ENCODE peak calls at places on chromosomes 1 and 21, in six cellular contexts. K is mesenchymal stem cell, O is Karpas-422, Y is left lung, E is kidney, V is psoas muscle. T is an unnamed sample. For H3K4me1, the result is how much of the 10 kb centered on the place peaks cover.

GRCh38 chr1:93751391-93752250 is 70.0 kb upstream of the BCAR3 start:
- DNase-seq in K (no peak), O (no peak), Y (no peak), E (no peak), V (peak), T (peak)

GRCh38 chr1:61082336-61083013 is at the start of gene NFIA:
- DNase-seq in K (peak), O (peak), Y (peak), E (peak), V (peak), T (peak)

GRCh38 chr1:233614173-233614742 is 352 bp downstream of the KCNK1 start:
- DNase-seq in K (peak), O (no peak), Y (peak), E (peak), V (peak), T (peak)

GRCh38 chr1:176009951-176010350 is 197.1 kb downstream of the COP1 start:
- DNase-seq in K (no peak), O (no peak), Y (no peak), E (no peak), V (no peak), T (no peak)

GRCh38 chr1:226637147-226637935 is 88.8 kb downstream of the STUM start:
- DNase-seq in K (no peak), O (peak), Y (no peak), E (peak), V (peak), T (peak)

GRCh38 chr21:42829417-42829816 is 49.9 kb downstream of the WDR4 start:
- DNase-seq in K (no peak), O (no peak), Y (no peak), E (peak), V (no peak), T (no peak)

GRCh38 chr1:154429118-154429517 is 24.0 kb downstream of the IL6R start:
- DNase-seq in K (no peak), O (no peak), Y (no peak), E (peak), V (no peak), T (no peak)

GRCh38 chr1:153883223-153883622 is 39.5 kb downstream of the GATAD2B start:
- DNase-seq in K (no peak), O (no peak), Y (no peak), E (no peak), V (no peak), T (no peak)

GRCh38 chr21:28769683-28770082 is 223.0 kb downstream of the LTN1 start:
- DNase-seq in K (peak), O (no peak), Y (no peak), E (no peak), V (no peak), T (no peak)

GRCh38 chr1:10065344-10065685 is 32.6 kb downstream of the UBE4B start:
- DNase-seq in K (no peak), O (no peak), Y (peak), E (no peak), V (no peak), T (no peak)

GRCh38 chr1:183080406-183080805 is 57.2 kb downstream of the LAMC1 start:
- DNase-seq in K (peak), O (no peak), Y (no peak), E (no peak), V (no peak), T (no peak)

GRCh38 chr1:155226910-155227260 is 18.4 kb downstream of the MTX1 start:
- DNase-seq in K (peak), O (peak), Y (no peak), E (peak), V (peak), T (peak)

GRCh38 chr1:94236630-94237290 is 624 bp downstream of the ARHGAP29 start:
- DNase-seq in K (peak), O (no peak), Y (no peak), E (no peak), V (peak), T (peak)

GRCh38 chr1:52574594-52574993 is 21.7 kb upstream of the TUT4 start:
- DNase-seq in K (peak), O (no peak), Y (no peak), E (no peak), V (no peak), T (no peak)

GRCh38 chr1:15016526-15016925 is 137.0 kb upstream of the TMEM51 start:
- DNase-seq in K (no peak), O (no peak), Y (no peak), E (no peak), V (no peak), T (no peak)

GRCh38 chr1:14955986-14956385 is 197.6 kb upstream of the TMEM51 start:
- DNase-seq in K (no peak), O (no peak), Y (no peak), E (peak), V (no peak), T (no peak)

GRCh38 chr1:81032973-81033425 is 767.7 kb upstream of the ADGRL2 start:
- DNase-seq in K (no peak), O (no peak), Y (no peak), E (no peak), V (no peak), T (no peak)

GRCh38 chr1:18955116-18955441 is 1.4 kb downstream of the IFFO2 start:
- DNase-seq in K (no peak), O (no peak), Y (no peak), E (no peak), V (no peak), T (no peak)
- H3K4me1 ChIP-seq in K (under half), O (under half), Y (under half), E (under half), V (under half), T (under half)

GRCh38 chr1:203158423-203158822 is 17.2 kb downstream of the MYBPH start:
- DNase-seq in K (no peak), O (no peak), Y (no peak), E (no peak), V (no peak), T (no peak)

GRCh38 chr1:203158967-203159665 is 16.5 kb downstream of the MYBPH start:
- DNase-seq in K (no peak), O (no peak), Y (no peak), E (peak), V (no peak), T (no peak)

GRCh38 chr1:203153989-203154821 is 21.4 kb downstream of the MYBPH start:
- DNase-seq in K (peak), O (no peak), Y (no peak), E (peak), V (no peak), T (no peak)

GRCh38 chr1:203153051-203153988 is 22.3 kb downstream of the MYBPH start:
- DNase-seq in K (peak), O (no peak), Y (no peak), E (peak), V (no peak), T (no peak)

DNA sequence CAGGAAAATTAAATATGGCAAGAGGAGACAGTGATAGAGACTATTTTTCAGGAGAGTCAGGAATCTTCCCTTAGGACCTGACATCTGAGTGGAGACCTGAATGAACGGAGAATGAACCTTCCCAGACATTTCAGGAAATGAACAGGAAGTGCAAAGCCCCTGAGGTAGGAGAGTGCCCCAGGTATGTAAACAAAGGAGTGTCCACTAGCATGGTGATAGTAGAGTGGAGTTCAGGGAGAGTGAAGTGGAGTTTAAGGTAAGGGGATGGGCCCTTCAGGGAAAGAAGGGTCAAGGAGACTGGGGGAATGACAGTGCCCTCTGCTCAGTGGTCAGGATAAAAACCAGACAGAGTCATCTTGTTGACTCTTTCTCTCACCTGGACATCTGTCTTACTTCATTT is 19.3 kb downstream of the MYBPH start:
- DNase-seq in K (no peak), O (no peak), Y (no peak), E (no peak), V (no peak), T (no peak)
- H3K4me1 ChIP-seq in K (under half), O (under half), Y (under half), E (under half), V (under half), T (under half)

DNA sequence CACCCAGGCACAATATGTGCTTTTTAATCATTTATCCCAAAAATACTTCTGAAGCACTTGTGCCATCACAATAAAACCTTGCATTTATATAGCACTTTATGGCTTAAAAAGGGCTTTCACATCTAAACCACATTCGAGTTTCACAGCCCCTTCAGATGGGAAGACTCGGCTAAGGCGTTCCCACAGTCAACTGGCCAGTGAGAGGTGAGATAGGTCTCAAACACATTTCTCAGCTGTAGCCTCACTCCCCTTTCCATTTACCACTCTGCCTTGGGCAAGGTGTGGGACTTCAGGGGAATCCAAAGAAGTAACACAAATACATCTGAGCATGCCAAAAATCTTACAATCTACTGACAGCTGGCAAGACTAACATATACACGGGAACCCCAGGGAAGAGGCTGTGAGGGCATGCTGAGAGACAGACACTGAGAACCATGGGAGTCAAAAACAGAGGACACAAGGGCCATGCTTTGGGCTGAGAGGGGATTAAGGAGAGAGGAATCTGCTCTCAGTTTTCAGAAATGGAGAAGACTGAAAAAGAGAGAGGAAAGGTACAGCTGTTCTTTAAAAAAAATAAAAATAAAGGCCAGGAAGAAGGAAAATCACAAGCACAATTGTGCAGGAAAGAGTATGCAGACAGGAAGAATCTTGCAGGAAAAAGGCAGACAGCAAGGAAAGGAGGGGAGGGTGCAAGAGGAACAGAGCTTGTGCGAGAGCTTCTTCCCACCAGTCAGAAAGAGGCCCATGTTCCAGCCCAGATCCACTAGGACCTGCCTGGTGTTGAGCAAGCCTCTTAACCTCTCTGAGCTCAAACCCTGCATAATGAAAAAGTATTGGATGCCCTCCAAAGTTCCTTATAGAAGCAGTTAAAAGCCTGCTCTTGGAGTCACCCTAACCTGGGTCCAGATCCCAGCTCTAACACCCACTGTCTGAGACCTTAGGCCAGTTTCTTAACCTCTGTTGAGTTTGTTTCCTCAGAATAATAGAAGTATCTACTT is 73.5 kb downstream of the JAK1 start:
- DNase-seq in K (peak), O (no peak), Y (peak), E (no peak), V (no peak), T (no peak)
- H3K4me1 ChIP-seq in K (under half), O (under half), Y (under half), E (under half), V (half or more), T (under half)

GRCh38 chr1:248822148-248823032 is 3.3 kb downstream of the SH3BP5L start:
- DNase-seq in K (no peak), O (peak), Y (no peak), E (no peak), V (no peak), T (no peak)

GRCh38 chr1:248821101-248821500 is 4.6 kb downstream of the SH3BP5L start:
- DNase-seq in K (no peak), O (no peak), Y (no peak), E (no peak), V (no peak), T (peak)

GRCh38 chr1:248821641-248822040 is 4.1 kb downstream of the SH3BP5L start:
- DNase-seq in K (no peak), O (no peak), Y (no peak), E (no peak), V (no peak), T (no peak)

GRCh38 chr1:248818505-248819374 is 7.0 kb downstream of the SH3BP5L start:
- DNase-seq in K (no peak), O (no peak), Y (no peak), E (no peak), V (no peak), T (no peak)

GRCh38 chr1:248820041-248820585 is 5.6 kb downstream of the SH3BP5L start:
- DNase-seq in K (no peak), O (no peak), Y (no peak), E (no peak), V (no peak), T (no peak)
- H3K4me1 ChIP-seq in K (under half), O (half or more), Y (under half), E (under half), V (half or more), T (under half)

DNA sequence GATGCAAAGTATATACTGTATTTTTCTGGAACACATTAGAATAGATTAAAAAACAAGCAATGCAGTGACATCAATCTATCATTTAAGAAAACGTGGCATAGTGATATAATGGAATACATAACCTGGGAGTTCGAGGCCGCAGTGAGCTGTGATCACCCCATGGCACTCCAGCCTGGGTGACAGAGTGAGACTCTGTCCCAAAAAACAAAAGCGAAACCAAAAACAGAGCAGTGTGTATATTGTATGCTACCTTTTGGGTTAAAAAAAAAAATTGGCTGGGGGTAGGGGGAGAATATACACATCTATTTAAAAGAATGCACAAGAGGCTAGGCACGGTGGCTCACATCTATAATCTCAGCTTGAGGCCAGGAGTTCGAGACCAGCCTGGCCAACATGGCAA is 13.5 kb downstream of the SLC2A1 start:
- DNase-seq in K (no peak), O (no peak), Y (no peak), E (no peak), V (no peak), T (no peak)
- H3K4me1 ChIP-seq in K (half or more), O (half or more), Y (under half), E (half or more), V (under half), T (under half)

GRCh38 chr1:203275656-203276272 is 29.6 kb upstream of the BTG2 start:
- DNase-seq in K (no peak), O (no peak), Y (no peak), E (no peak), V (no peak), T (no peak)
- H3K4me1 ChIP-seq in K (under half), O (half or more), Y (under half), E (under half), V (half or more), T (under half)